ENCODE peak calls at places on chromosomes 13 and 19, in seven cellular contexts. A is GM23248, R is hepatocyte, Q is neural progenitor cell, Z is PC-3, L is GM23338, N is HCT116. E is an unnamed sample.

GRCh38 chr13:37348916-37349653 is 243.6 kb upstream of the CSNK1A1L start:
- DNase-seq in R (no peak), N (no peak), Z (no peak), Q (no peak), L (no peak), A (no peak), E (no peak)

GRCh38 chr13:114259974-114260373 is 21.4 kb upstream of the UPF3A start:
- DNase-seq in Q (no peak), A (no peak), R (no peak), Z (no peak), N (no peak), L (no peak), E (peak)

GRCh38 chr19:2532252-2533071 is 56.5 kb downstream of the GADD45B start:
- DNase-seq in L (no peak), A (peak), N (peak), R (peak), Q (no peak), Z (peak), E (no peak)

GRCh38 chr13:66665991-66666390 is 564.1 kb downstream of the PCDH9 start:
- DNase-seq in Z (peak), R (peak), A (peak), L (peak), N (no peak), Q (peak), E (no peak)

GRCh38 chr13:94312511-94313191 is 166.8 kb downstream of the DCT start:
- DNase-seq in Q (peak), L (no peak), R (no peak), N (no peak), A (no peak), Z (no peak), E (peak)

GRCh38 chr13:83827338-83827737 is 54.9 kb downstream of the SLITRK1 start:
- DNase-seq in N (no peak), L (no peak), Z (peak), R (no peak), A (no peak), Q (no peak), E (peak)

GRCh38 chr13:41668130-41668757 is 210.9 kb downstream of the RGCC start:
- DNase-seq in A (peak), Q (peak), R (peak), N (peak), Z (peak), L (peak), E (peak)

GRCh38 chr13:106533101-106533939 is 2.1 kb downstream of the EFNB2 start:
- DNase-seq in N (no peak), Q (peak), L (peak), A (peak), Z (peak), R (peak), E (peak)

GRCh38 chr19:48819366-48819816 is 8.6 kb upstream of the BCAT2 start:
- DNase-seq in Z (peak), R (peak), L (no peak), Q (no peak), A (peak), N (peak), E (no peak)

GRCh38 chr19:51980116-51980736 is 6.4 kb downstream of the ZNF350 start:
- DNase-seq in Q (no peak), A (no peak), L (no peak), Z (no peak), N (no peak), R (no peak), E (no peak)

GRCh38 chr13:26971990-26972888 is 199.4 kb downstream of the USP12 start:
- DNase-seq in A (peak), Z (peak), Q (peak), L (peak), R (peak), N (peak), E (peak)

GRCh38 chr13:40452741-40453665 is 213.4 kb downstream of the FOXO1 start:
- DNase-seq in A (peak), Z (peak), N (no peak), R (no peak), L (no peak), Q (no peak), E (no peak)

GRCh38 chr13:54750521-54750920 is 1721.9 kb downstream of the OLFM4 start:
- DNase-seq in A (no peak), N (no peak), L (no peak), R (no peak), Z (no peak), Q (no peak), E (no peak)

GRCh38 chr13:66559093-66559492 is 671.0 kb downstream of the PCDH9 start:
- DNase-seq in N (no peak), L (no peak), Z (peak), Q (no peak), R (no peak), A (no peak), E (peak)

GRCh38 chr13:94987869-94988268 is 275.5 kb upstream of the SOX21 start:
- DNase-seq in R (no peak), Q (no peak), N (no peak), L (no peak), Z (peak), A (peak), E (no peak)

DNA sequence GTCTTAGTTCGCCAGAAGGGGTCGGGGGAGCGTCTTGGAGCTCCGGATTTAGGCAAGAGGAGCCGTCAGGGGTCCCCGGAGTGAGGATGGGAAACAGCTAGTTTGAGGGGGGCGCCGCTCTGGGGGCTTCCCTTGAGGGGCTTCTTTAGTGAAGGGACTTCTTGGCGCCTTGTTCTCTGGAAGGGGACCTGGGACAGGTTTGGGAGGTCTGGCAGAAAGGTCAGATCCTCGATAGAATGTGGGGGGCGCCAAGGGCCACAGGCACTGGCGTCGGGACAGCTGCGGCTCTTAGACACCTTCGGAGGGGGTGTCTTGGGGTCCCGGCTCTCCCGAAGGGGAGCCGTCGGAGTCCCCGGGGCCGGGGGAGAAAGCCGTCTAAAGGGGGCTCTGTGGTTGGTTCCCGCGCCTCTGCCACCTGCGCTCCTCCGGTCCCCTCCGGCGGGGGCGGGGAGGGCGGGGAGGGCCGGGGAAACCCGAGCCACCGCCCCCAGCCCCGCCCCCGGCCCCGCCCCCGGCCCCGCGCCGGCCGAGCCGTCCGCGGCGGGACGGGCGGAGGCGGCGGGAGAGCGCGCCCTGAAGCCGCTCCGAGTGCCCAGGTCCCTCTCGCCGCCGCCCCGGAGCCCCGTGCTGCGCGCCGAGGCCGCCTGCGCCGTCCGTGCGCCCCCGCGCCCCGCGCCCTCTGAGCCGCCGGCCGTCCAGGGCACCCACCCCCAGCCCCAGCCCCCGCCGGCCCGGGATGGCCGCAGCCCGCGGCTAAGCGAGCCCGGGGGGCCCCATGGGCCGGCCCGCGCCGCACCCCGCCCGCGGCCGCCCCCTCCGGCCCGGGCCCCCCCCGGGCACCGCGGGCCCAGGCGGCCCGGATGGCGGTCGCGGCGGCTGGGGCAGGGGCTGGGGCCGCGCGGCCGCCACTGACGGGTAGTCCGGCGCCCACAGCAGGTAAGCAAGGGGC is at the start of gene NRTN:
- DNase-seq in R (peak), Z (peak), A (no peak), L (peak), Q (peak), N (no peak), E (peak)
- TF ChIP-seq EZH2 in R (no peak), Z (no peak), A (peak), L (no peak), Q (no peak), N (no peak), E (no peak)

GRCh38 chr13:36030670-36031331 is 100.4 kb downstream of the DCLK1 start:
- DNase-seq in R (peak), Z (peak), N (no peak), Q (peak), A (peak), L (peak), E (no peak)
- TF ChIP-seq EZH2phosphoT487 in R (no peak), Z (no peak), N (no peak), Q (no peak), A (no peak), L (no peak), E (no peak)

GRCh38 chr19:47443331-47443730 is 24.0 kb upstream of the MEIS3 start:
- DNase-seq in L (no peak), R (no peak), A (no peak), N (no peak), Z (no peak), Q (no peak), E (no peak)

GRCh38 chr19:47445937-47446402 is 25.7 kb downstream of the SLC8A2 start:
- DNase-seq in R (peak), N (no peak), A (peak), Z (peak), L (peak), Q (peak), E (no peak)

GRCh38 chr19:47446534-47447469 is 24.9 kb downstream of the SLC8A2 start:
- DNase-seq in A (peak), N (peak), R (peak), Z (peak), L (peak), Q (peak), E (no peak)

GRCh38 chr19:47445527-47445926 is 26.2 kb downstream of the SLC8A2 start:
- DNase-seq in L (no peak), N (no peak), Z (no peak), A (no peak), Q (no peak), R (no peak), E (no peak)

DNA sequence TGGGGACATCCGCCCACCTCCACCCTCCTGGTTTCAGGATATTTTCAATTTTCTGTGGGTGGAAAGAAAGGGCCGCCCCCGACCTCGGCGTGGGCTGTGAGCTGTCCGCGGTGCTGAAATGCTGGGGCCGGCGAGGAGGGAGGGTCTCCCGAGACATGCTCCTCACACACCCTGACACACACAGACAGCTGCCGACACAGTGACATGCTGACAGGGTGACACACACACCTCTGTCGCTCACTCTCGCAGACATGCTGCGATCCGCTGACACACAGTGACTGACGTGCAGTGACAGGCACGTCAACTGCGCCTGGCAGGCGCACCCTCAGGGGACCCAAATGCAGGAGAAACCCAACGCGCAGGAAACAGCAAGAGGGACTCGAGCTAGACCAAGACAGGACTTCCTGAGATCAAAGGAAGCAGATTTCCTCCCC is 25.1 kb upstream of the MEIS3 start:
- DNase-seq in Q (peak), Z (no peak), R (peak), L (peak), N (no peak), A (no peak), E (no peak)
- TF ChIP-seq EZH2 in Q (peak), Z (no peak), R (no peak), L (no peak), N (no peak), A (no peak), E (no peak)

GRCh38 chr13:72505376-72505775 is 222.1 kb downstream of the MZT1 start:
- DNase-seq in N (no peak), R (no peak), Q (no peak), A (no peak), Z (no peak), L (no peak), E (no peak)

GRCh38 chr13:72507394-72508199 is 219.8 kb downstream of the MZT1 start:
- DNase-seq in Q (no peak), L (no peak), Z (no peak), N (no peak), R (no peak), A (no peak), E (no peak)

GRCh38 chr13:72506706-72507105 is 220.7 kb downstream of the MZT1 start:
- DNase-seq in Q (no peak), R (no peak), Z (no peak), A (no peak), N (no peak), L (no peak), E (no peak)

GRCh38 chr13:72500851-72501250 is 226.6 kb downstream of the MZT1 start:
- DNase-seq in Z (no peak), N (no peak), L (no peak), R (no peak), A (no peak), Q (no peak), E (no peak)

GRCh38 chr13:72504026-72504925 is 223.2 kb downstream of the MZT1 start:
- DNase-seq in Z (no peak), R (no peak), Q (peak), L (no peak), A (no peak), N (no peak), E (no peak)
- TF ChIP-seq EZH2phosphoT487 in Z (no peak), R (no peak), Q (no peak), L (no peak), A (no peak), N (no peak), E (no peak)

DNA sequence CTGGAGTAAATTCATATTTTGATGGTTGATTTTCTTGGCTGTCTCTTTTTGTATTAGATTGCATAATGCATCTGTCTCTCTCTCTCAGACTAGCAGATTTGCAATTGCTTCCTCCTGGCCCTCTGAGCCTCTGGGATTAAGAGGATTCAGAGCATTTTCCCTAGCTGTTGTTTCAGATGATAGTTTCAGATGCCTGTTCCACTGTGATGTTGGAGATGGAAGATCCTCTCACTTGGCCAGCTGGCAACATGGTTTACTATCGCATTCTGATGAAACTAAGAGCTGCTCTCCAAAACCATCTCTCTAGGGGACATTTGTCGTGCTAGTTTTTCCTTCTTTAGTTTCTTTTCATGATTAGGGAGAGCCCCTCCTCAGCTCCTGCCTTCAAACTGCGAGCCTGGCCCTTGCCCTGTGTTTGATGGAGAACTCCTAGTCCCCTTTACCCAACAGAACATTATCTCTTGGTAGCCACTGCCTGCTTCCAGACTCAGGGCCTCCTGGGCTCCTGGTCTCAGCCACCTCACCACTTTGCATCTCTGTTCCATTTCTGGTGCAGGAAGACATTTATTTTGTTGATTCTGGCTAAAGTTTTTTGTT is 244.6 kb downstream of the B3GLCT start:
- DNase-seq in L (no peak), R (no peak), N (no peak), Q (no peak), A (no peak), Z (no peak), E (no peak)
- TF ChIP-seq EZH2 in L (no peak), R (no peak), N (no peak), Q (no peak), A (no peak), Z (no peak), E (no peak)

GRCh38 chr19:34985249-34986022 is 14.7 kb upstream of the GRAMD1A start:
- DNase-seq in R (no peak), A (peak), N (no peak), Z (no peak), L (peak), Q (peak), E (no peak)
- TF ChIP-seq EZH2phosphoT487 in R (no peak), A (no peak), N (no peak), Z (no peak), L (no peak), Q (no peak), E (no peak)

DNA sequence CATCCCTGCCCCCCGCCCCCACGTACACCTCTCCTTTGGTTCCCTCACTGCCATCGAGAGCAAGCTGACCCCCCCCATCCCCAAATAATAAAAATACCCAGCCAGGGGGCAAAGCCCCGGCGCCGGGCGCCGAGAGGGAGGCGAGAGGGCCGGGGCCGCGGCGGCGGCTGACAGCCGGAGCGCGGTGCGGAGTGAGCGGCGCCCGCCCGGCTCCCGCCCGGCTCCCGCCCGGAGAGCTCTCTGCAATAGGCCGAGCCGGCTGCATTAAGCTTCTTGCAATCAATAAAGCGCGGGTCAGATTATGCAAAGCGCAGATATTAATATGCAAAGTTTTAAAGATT is 40.9 kb downstream of the DEDD2 start:
- DNase-seq in Z (no peak), L (peak), N (no peak), R (no peak), A (peak), Q (peak), E (no peak)
- TF ChIP-seq EZH2 in Z (no peak), L (peak), N (no peak), R (no peak), A (no peak), Q (peak), E (no peak)

GRCh38 chr13:20126460-20127262 is 34.2 kb downstream of the GJA3 start:
- DNase-seq in N (no peak), Q (no peak), L (no peak), A (no peak), Z (no peak), R (no peak), E (no peak)
- TF ChIP-seq EZH2phosphoT487 in N (no peak), Q (no peak), L (no peak), A (no peak), Z (no peak), R (no peak), E (no peak)

DNA sequence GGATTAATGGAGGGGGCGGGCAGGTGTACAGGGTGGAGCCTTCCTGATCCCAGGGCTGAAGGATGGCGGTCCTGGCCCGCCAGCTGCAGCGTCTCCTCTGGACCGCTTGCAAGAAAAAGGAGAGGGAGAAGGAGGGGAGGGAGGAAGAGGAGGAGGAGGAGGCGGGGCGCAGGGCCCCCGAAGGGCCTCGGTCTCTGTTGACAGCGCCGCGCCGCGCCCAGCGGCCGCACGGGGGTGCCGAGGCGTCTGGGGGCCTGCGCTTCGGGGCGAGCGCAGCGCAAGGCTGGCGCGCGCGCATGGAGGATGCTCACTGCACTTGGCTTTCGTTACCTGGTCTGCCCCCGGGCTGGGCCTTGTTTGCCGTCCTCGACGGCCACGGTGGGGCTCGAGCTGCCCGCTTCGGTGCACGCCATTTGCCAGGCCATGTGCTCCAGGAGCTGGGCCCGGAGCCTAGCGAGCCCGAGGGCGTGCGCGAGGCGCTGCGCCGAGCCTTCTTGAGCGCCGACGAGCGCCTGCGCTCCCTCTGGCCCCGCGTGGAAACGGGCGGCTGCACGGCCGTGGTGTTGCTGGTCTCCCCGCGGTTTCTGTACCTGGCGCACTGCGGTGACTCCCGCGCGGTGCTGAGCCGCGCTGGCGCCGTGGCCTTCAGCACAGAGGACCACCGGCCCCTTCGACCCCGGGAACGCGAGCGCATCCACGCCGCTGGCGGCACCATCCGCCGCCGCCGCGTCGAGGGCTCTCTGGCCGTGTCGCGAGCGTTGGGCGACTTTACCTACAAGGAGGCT is at the start of gene PPM1N:
- DNase-seq in A (peak), R (peak), L (peak), Z (peak), Q (peak), N (no peak), E (no peak)
- TF ChIP-seq EZH2 in A (no peak), R (peak), L (no peak), Z (no peak), Q (peak), N (no peak), E (no peak)